ENCODE peak calls at places on chromosomes 4 and X, in nine cellular contexts. W is tibial nerve, I is K562, Y is A549, N is upper lobe of left lung, T is suprapubic skin, K is stomach, H is ovary, P is transverse colon. X is an unnamed sample.

GRCh38 chr4:27048350-27049100 is 187.9 kb downstream of the STIM2 start:
- DNase-seq in W (no peak), I (peak), Y (peak), N (no peak), T (no peak), K (no peak), H (no peak), P (no peak), X (no peak)

GRCh38 chr4:182738283-182739047 is 178.7 kb downstream of the DCTD start:
- DNase-seq in W (no peak), I (no peak), Y (no peak), N (no peak), T (no peak), K (no peak), H (no peak), P (no peak), X (no peak)

GRCh38 chrX:38935561-38935960 is 134.3 kb downstream of the MID1IP1 start:
- DNase-seq in W (no peak), I (no peak), Y (no peak), N (no peak), T (no peak), K (no peak), H (no peak), P (no peak), X (no peak)

GRCh38 chrX:91311969-91312368 is 122.7 kb upstream of the PABPC5 start:
- DNase-seq in W (no peak), I (no peak), Y (no peak), N (no peak), T (no peak), K (no peak), H (no peak), P (no peak), X (no peak)

GRCh38 chr4:125140966-125141495 is 173.7 kb upstream of the FAT4 start:
- DNase-seq in W (no peak), I (no peak), Y (no peak), N (no peak), T (no peak), K (no peak), H (no peak), P (no peak), X (no peak)

GRCh38 chr4:7301846-7302630 is 109.7 kb downstream of the SORCS2 start:
- DNase-seq in W (no peak), I (no peak), Y (no peak), N (no peak), T (no peak), K (no peak), H (no peak), P (no peak), X (no peak)

GRCh38 chr4:18570370-18570769 is 548.8 kb upstream of the LCORL start:
- DNase-seq in W (no peak), I (no peak), Y (no peak), N (no peak), T (no peak), K (no peak), H (no peak), P (no peak), X (no peak)

GRCh38 chrX:131677655-131678628 is 134.1 kb downstream of the OR13H1 start:
- DNase-seq in W (no peak), I (peak), Y (peak), N (peak), T (no peak), K (peak), H (peak), P (peak), X (no peak)

GRCh38 chrX:31545726-31546125 is 473.9 kb upstream of the FTHL17 start:
- DNase-seq in W (no peak), I (no peak), Y (no peak), N (no peak), T (no peak), K (no peak), H (no peak), P (no peak), X (no peak)

GRCh38 chr4:122775987-122776836 is 43.7 kb downstream of the BBS12 start:
- DNase-seq in W (no peak), I (peak), Y (no peak), N (no peak), T (no peak), K (no peak), H (no peak), P (no peak), X (no peak)

GRCh38 chr4:76850010-76850441 is 47.9 kb downstream of the SOWAHB start:
- DNase-seq in W (no peak), I (no peak), Y (no peak), N (no peak), T (no peak), K (no peak), H (no peak), P (no peak), X (no peak)

GRCh38 chrX:68249401-68249831 is 183.9 kb downstream of the OPHN1 start:
- DNase-seq in W (peak), I (no peak), Y (no peak), N (no peak), T (no peak), K (no peak), H (no peak), P (no peak), X (peak)

GRCh38 chr4:147843162-147843561 is 111.3 kb downstream of the ARHGAP10 start:
- DNase-seq in W (no peak), I (peak), Y (peak), N (no peak), T (no peak), K (no peak), H (no peak), P (no peak), X (no peak)
- TF ChIP-seq CTCF in W (no peak), I (peak), Y (no peak), N (no peak), T (no peak), K (no peak), H (no peak), P (no peak), X (no peak)

GRCh38 chr4:41661447-41662076 is 87.0 kb downstream of the PHOX2B start:
- DNase-seq in W (peak), I (peak), Y (peak), N (peak), T (no peak), K (peak), H (peak), P (peak), X (no peak)
- TF ChIP-seq EP300 in W (no peak), I (no peak), Y (no peak), N (no peak), T (no peak), K (no peak), H (no peak), P (no peak), X (no peak)

DNA sequence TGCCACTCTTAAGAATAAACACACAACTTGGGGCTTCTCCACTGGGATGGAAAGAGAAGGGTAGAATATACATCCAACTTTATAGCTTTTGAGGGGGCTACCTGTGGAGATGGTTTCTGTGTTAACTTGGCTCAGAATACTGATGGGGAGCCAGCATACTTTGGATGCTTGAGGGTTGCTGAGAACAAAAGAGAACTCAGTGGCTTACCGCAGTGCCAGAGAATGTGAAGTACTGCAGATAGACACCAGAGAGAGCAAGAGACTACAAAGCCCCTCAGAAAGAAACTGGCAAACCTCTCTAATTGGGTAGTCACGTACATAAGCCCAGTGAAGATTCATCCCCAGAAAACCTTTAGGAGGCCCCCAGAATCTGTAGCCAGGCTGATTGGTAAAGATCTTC is 214.4 kb downstream of the DCHS2 start:
- DNase-seq in W (no peak), I (no peak), Y (no peak), N (no peak), T (no peak), K (no peak), H (no peak), P (no peak), X (no peak)
- TF ChIP-seq CTCF in W (no peak), I (no peak), Y (no peak), N (no peak), T (no peak), K (no peak), H (no peak), P (no peak), X (no peak)

GRCh38 chrX:85903692-85904471 is 143.5 kb downstream of the CHM start:
- DNase-seq in W (no peak), I (no peak), Y (no peak), N (no peak), T (no peak), K (no peak), H (no peak), P (no peak), X (no peak)
- TF ChIP-seq EP300 in W (no peak), I (no peak), Y (no peak), N (no peak), T (no peak), K (no peak), H (no peak), P (no peak), X (no peak)

DNA sequence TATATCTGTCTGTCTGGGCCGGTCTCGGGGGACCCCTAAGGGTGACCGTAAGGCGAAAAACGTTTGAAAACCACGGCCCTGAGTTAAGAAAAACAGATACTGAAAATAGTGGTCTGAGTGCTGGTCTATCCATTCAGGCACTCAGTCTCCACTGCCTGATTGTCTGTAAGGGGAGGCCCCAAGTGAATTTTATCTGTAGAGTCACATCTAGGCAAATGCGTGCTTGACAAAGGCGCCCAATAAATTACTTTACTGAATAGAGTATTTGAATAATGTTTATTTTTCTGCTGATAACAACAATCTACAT is 461 bp downstream of the HNRNPH2 start:
- DNase-seq in W (no peak), I (no peak), Y (no peak), N (no peak), T (no peak), K (no peak), H (no peak), P (no peak), X (no peak)
- TF ChIP-seq CTCF in W (no peak), I (no peak), Y (no peak), N (no peak), T (no peak), K (no peak), H (peak), P (peak), X (no peak)

X was measured in sigmoid colon.